ENCODE peak calls at places on chromosomes 13 and 19, in eight cellular contexts. S is fibroblast of lung; J is tibial nerve; X is MM.1S; G is SK-N-SH; E is transverse colon; I is esophagus squamous epithelium; L is CD8-positive, alpha-beta T cell. H is an unnamed sample.
A peak's percentile ranks its signal among the peaks of the same experiment; 100 is the strongest.

GRCh38 chr13:76852991-76853390 is 33.2 kb downstream of the KCTD12 start:
- DNase-seq in S (peak; percentile 89), J (no peak), X (no peak), G (no peak), E (no peak), I (no peak), L (no peak), H (no peak)

GRCh38 chr19:51127755-51128154 is 3.0 kb downstream of the SIGLEC9 start:
- DNase-seq in S (no peak), J (no peak), X (no peak), G (no peak), E (peak; percentile 28), I (no peak), L (no peak), H (no peak)

GRCh38 chr19:16232127-16232526 is 34.4 kb downstream of the AP1M1 start:
- DNase-seq in S (no peak), J (no peak), X (no peak), G (no peak), E (no peak), I (no peak), L (no peak), H (no peak)

GRCh38 chr19:49355890-49356289 is 6.3 kb downstream of the TEAD2 start:
- DNase-seq in S (no peak), J (no peak), X (no peak), G (no peak), E (no peak), I (no peak), L (no peak), H (no peak)

GRCh38 chr19:15293751-15294505 is 38.4 kb downstream of the BRD4 start:
- DNase-seq in S (no peak), J (no peak), X (peak; percentile 17), G (peak; percentile 54), E (no peak), I (no peak), L (no peak), H (no peak)

GRCh38 chr19:39645800-39646411 is 9.8 kb upstream of the LGALS16 start:
- DNase-seq in S (peak; percentile 20), J (no peak), X (peak; percentile 45), G (no peak), E (no peak), I (no peak), L (no peak), H (no peak)

GRCh38 chr19:28705008-28705407 is 507.9 kb downstream of the UQCRFS1 start:
- DNase-seq in S (peak; percentile 92), J (no peak), X (no peak), G (no peak), E (no peak), I (no peak), L (no peak), H (no peak)

GRCh38 chr13:30355405-30355741 is 48.0 kb upstream of the KATNAL1 start:
- DNase-seq in S (no peak), J (no peak), X (no peak), G (peak; percentile 51), E (no peak), I (no peak), L (peak; percentile 12), H (no peak)

GRCh38 chr13:48828962-48829405 is 146.7 kb upstream of the FNDC3A start:
- DNase-seq in S (peak; percentile 60), J (no peak), X (no peak), G (peak; percentile 6), E (no peak), I (no peak), L (no peak), H (no peak)

GRCh38 chr13:73943137-73943964 is 190.9 kb downstream of the KLF12 start:
- DNase-seq in S (no peak), J (no peak), X (no peak), G (peak; percentile 16), E (no peak), I (no peak), L (no peak), H (peak; percentile 25)

GRCh38 chr19:5903054-5903501 is 512 bp downstream of the NDUFA11 start:
- DNase-seq in S (peak; percentile 59), J (no peak), X (peak; percentile 30), G (no peak), E (no peak), I (no peak), L (no peak), H (no peak)

GRCh38 chr19:56613639-56614038 is 18.5 kb downstream of the ZNF71 start:
- DNase-seq in S (no peak), J (no peak), X (no peak), G (no peak), E (no peak), I (no peak), L (no peak), H (no peak)

GRCh38 chr19:56603829-56604228 is 8.7 kb downstream of the ZNF71 start:
- DNase-seq in S (peak; percentile 60), J (no peak), X (no peak), G (no peak), E (no peak), I (no peak), L (no peak), H (no peak)

GRCh38 chr19:56612737-56613136 is 17.6 kb downstream of the ZNF71 start:
- DNase-seq in S (no peak), J (no peak), X (no peak), G (no peak), E (no peak), I (no peak), L (no peak), H (no peak)

GRCh38 chr19:56611288-56611687 is 16.2 kb downstream of the ZNF71 start:
- DNase-seq in S (no peak), J (no peak), X (no peak), G (no peak), E (no peak), I (no peak), L (no peak), H (no peak)

DNA sequence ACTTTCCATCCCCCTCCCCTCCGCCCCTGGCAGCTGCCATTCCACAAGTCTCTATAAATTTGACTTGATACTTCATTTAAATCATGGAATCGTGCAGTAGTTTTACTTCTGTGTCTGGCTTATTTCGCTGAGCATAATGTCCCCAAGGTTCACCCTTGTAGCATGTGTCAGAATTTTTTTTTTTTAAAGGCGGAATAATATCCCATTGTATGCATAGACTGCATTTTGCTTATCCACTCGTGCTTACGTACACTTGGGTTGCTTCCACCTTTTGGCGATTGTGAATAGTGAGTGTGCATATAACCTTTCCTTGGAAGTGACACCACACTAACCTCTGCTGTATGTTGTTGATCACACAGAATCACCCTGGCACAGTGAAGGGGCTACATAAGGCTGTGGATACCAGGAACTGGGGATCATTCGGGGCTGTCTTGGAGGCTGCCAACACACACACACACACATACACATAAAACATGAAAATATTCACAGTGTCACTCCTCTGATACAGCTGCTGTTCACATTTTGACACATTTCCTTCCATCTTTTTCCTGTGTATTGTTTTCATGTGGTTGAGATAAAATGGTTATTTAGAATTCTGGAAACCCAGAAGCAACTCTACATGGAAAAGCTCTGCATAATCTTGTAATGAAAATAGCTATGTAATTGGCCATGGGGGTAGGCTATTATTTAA is 13.3 kb downstream of the ZNF71 start:
- DNase-seq in S (no peak), J (no peak), X (no peak), G (no peak), E (no peak), I (no peak), L (no peak), H (no peak)
- H3K9me3 ChIP-seq in S (no peaks in the 10 kb centered on the region), J (peaks cover 99% of the 10 kb centered on the region), X (no peaks in the 10 kb centered on the region), G (peaks cover 5% of the 10 kb centered on the region), E (peaks cover 52% of the 10 kb centered on the region), I (peaks cover 99% of the 10 kb centered on the region), L (peaks cover 72% of the 10 kb centered on the region), H (peaks cover 10% of the 10 kb centered on the region)

GRCh38 chr19:57708641-57709354 is at the start of gene ZNF154:
- DNase-seq in S (peak; percentile 79), J (no peak), X (no peak), G (no peak), E (peak; percentile 48), I (no peak), L (peak; percentile 11), H (peak; percentile 18)

GRCh38 chr19:57706346-57706745 is 2.7 kb downstream of the ZNF154 start:
- DNase-seq in S (no peak), J (no peak), X (no peak), G (no peak), E (no peak), I (no peak), L (no peak), H (no peak)

GRCh38 chr19:57709616-57710015 is 612 bp upstream of the ZNF154 start:
- DNase-seq in S (no peak), J (no peak), X (no peak), G (no peak), E (no peak), I (no peak), L (no peak), H (no peak)

GRCh38 chr19:57712222-57712621 is 3.2 kb upstream of the ZNF154 start:
- DNase-seq in S (no peak), J (no peak), X (no peak), G (no peak), E (no peak), I (no peak), L (no peak), H (no peak)
- H3K9me3 ChIP-seq in S (no peaks in the 10 kb centered on the region), J (peaks cover 100% of the 10 kb centered on the region), X (no peaks in the 10 kb centered on the region), G (peaks cover 3% of the 10 kb centered on the region), E (peaks cover 22% of the 10 kb centered on the region), I (peaks cover 94% of the 10 kb centered on the region), L (peaks cover 36% of the 10 kb centered on the region), H (peaks cover 5% of the 10 kb centered on the region)

DNA sequence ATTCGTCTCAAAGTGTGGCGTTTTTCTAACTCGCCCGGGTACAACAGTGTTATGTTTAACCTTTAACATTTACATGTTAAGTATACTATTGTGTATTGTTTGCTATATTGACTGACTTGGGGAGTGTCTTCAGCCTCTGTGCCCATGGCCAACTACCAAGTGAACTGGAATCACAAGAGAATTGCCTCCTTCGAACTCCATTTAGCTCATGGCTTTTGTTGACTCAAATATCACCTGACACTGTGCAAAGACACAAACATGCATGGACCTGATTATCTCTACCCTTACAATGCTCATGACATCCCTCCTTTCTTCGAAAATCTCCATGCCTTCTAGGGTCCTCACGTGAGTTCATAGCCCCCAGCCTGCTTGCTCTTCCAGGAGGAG is 737 bp downstream of the ZNF814 start:
- DNase-seq in S (no peak), J (no peak), X (no peak), G (no peak), E (no peak), I (no peak), L (no peak), H (peak; percentile 25)
- H3K9me3 ChIP-seq in S (no peaks in the 10 kb centered on the region), J (peaks cover 98% of the 10 kb centered on the region), X (no peaks in the 10 kb centered on the region), G (no peaks in the 10 kb centered on the region), E (peaks cover 17% of the 10 kb centered on the region), I (peaks cover 56% of the 10 kb centered on the region), L (peaks cover 21% of the 10 kb centered on the region), H (no peaks in the 10 kb centered on the region)

DNA sequence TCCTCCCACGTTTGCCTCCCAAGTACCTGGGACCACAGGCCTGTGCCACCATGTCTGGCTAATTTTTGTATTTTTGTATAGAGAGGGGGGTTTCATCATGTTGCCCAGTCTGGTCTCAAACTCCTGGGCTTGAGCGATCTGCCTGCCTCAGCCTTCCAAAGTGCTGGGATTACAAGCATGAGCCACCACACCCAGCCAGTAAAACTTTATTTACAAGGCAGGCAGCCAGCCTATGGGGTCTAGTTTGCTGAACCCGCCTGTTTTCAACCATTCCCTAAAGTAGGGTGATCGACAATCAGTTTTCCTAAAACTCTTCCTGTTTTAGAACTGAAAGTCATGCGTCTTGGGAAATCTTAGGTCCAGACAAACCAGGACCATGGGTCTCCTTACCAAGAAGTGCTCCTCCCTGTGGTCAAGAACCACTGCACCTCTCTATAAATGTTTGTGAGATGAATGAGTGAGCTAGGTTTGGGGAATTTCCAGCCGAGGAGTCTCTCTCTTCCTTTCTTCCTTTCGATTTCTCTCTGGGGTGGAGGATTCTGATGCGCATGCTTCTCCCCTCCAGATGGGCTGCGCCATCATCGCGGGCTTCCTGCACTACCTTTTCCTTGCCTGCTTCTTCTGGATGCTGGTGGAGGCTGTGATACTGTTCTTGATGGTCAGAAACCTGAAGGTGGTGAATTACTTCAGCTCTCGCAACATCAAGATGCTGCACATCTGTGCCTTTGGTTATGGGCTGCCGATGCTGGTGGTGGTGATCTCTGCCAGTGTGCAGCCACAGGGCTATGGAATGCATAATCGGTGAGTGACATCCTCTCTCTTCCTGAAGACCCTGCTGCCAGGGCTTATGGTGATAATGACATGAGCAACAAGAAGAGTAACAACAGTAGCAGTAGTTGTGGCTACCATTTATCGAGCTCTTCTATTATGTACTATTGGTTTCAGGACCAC is 38.7 kb downstream of the ADGRE1 start:
- DNase-seq in S (no peak), J (no peak), X (peak; percentile 65), G (no peak), E (no peak), I (no peak), L (no peak), H (no peak)
- H3K9me3 ChIP-seq in S (no peaks in the 10 kb centered on the region), J (peaks cover 75% of the 10 kb centered on the region), X (no peaks in the 10 kb centered on the region), G (no peaks in the 10 kb centered on the region), E (peaks cover 10% of the 10 kb centered on the region), I (peaks cover 33% of the 10 kb centered on the region), L (no peaks in the 10 kb centered on the region), H (no peaks in the 10 kb centered on the region)

H was measured in small intestine.